ENCODE peak calls at places on chromosomes 13 and 19, in nine cellular contexts. Z is brain microvascular endothelial cell, X is Peyer's patch, C is HCT116, E is uterus, Q is aorta, R is adipocyte, U is GM23338, N is neural progenitor cell. D is an unnamed sample.

GRCh38 chr19:54147676-54148075 is 10.1 kb downstream of the CNOT3 start:
- DNase-seq in E (peak; percentile 64), C (no peak), U (no peak), N (no peak), X (no peak), R (no peak), Z (no peak), Q (no peak), D (no peak)

GRCh38 chr19:10753305-10753704 is 35.4 kb downstream of the DNM2 start:
- DNase-seq in X (no peak), E (no peak), N (no peak), R (no peak), C (no peak), Q (no peak), Z (no peak), U (no peak), D (no peak)

GRCh38 chr13:20381401-20381800 is 144.3 kb downstream of the CRYL1 start:
- DNase-seq in Z (no peak), U (no peak), E (no peak), R (no peak), X (no peak), Q (no peak), C (no peak), N (no peak), D (no peak)

GRCh38 chr13:101572456-101572855 is 120.0 kb downstream of the ITGBL1 start:
- DNase-seq in X (no peak), E (no peak), C (no peak), R (no peak), U (no peak), Z (peak; percentile 21), N (no peak), Q (no peak), D (no peak)

GRCh38 chr13:28181413-28181812 is 43.1 kb downstream of the PAN3 start:
- DNase-seq in Z (peak; percentile 66), Q (no peak), U (no peak), X (no peak), E (no peak), N (no peak), C (peak; percentile 10), R (peak; percentile 43), D (no peak)

GRCh38 chr19:49657493-49658138 is 8.0 kb downstream of the IRF3 start:
- DNase-seq in C (no peak), E (no peak), U (no peak), N (no peak), Q (no peak), X (no peak), Z (no peak), R (no peak), D (no peak)

GRCh38 chr19:48874309-48875135 is 2.3 kb downstream of the PPP1R15A start:
- DNase-seq in U (no peak), R (peak; percentile 60), N (peak; percentile 1), E (peak; percentile 49), C (no peak), Z (peak; percentile 51), X (peak; percentile 37), Q (no peak), D (peak; percentile 56)

GRCh38 chr19:6226444-6227155 is 53.2 kb downstream of the MLLT1 start:
- DNase-seq in Q (peak; percentile 69), R (no peak), Z (no peak), U (no peak), E (no peak), X (no peak), C (no peak), N (no peak), D (no peak)

GRCh38 chr19:7533925-7534480 is 1.5 kb upstream of the PNPLA6 start:
- DNase-seq in X (peak; percentile 88), Z (peak; percentile 73), E (peak; percentile 89), N (peak; percentile 94), U (peak; percentile 94), R (peak; percentile 95), Q (peak; percentile 96), C (peak; percentile 71), D (peak; percentile 94)

GRCh38 chr19:41997121-41997850 is 3.3 kb upstream of the ATP1A3 start:
- DNase-seq in Q (peak; percentile 82), U (peak; percentile 88), N (peak; percentile 90), X (no peak), E (no peak), Z (peak; percentile 16), C (no peak), R (peak; percentile 80), D (peak; percentile 38)

GRCh38 chr13:87666826-87667225 is 4.3 kb upstream of the SLITRK5 start:
- DNase-seq in N (no peak), X (no peak), C (no peak), Z (no peak), R (no peak), U (no peak), Q (no peak), E (no peak), D (no peak)

GRCh38 chr13:76522083-76522755 is 364.0 kb downstream of the KCTD12 start:
- DNase-seq in N (no peak), U (peak; percentile 49), R (peak; percentile 51), X (no peak), Q (peak; percentile 37), Z (peak; percentile 9), C (no peak), E (no peak), D (no peak)

GRCh38 chr13:73194310-73194709 is 135.5 kb downstream of the KLF5 start:
- DNase-seq in Q (no peak), N (no peak), R (no peak), C (no peak), X (no peak), Z (no peak), E (no peak), U (no peak), D (no peak)

GRCh38 chr13:29996316-29996715 is 145.9 kb upstream of the UBL3 start:
- DNase-seq in N (no peak), C (no peak), Q (no peak), R (no peak), X (no peak), Z (no peak), U (no peak), E (no peak), D (no peak)

GRCh38 chr13:34863360-34864135 is 78.5 kb upstream of the NBEA start:
- DNase-seq in U (no peak), C (peak; percentile 68), N (no peak), Z (peak; percentile 82), Q (no peak), R (peak; percentile 92), E (no peak), X (no peak), D (peak; percentile 8)

GRCh38 chr19:39617745-39618144 is 15.4 kb downstream of the LGALS13 start:
- DNase-seq in Q (no peak), N (no peak), C (no peak), R (no peak), U (no peak), E (no peak), Z (no peak), X (no peak), D (no peak)

GRCh38 chr13:98847780-98848179 is 95.3 kb upstream of the SLC15A1 start:
- DNase-seq in N (peak; percentile 55), E (no peak), Q (no peak), C (no peak), Z (no peak), X (no peak), R (no peak), U (peak; percentile 69), D (no peak)

GRCh38 chr13:35704331-35704730 is 227.8 kb upstream of the MAB21L1 start:
- DNase-seq in C (no peak), X (no peak), E (no peak), U (no peak), Q (no peak), Z (no peak), N (no peak), R (no peak), D (no peak)

GRCh38 chr19:28063702-28064101 is 1149.2 kb downstream of the UQCRFS1 start:
- DNase-seq in C (no peak), N (no peak), Z (no peak), Q (no peak), R (no peak), X (no peak), E (no peak), U (no peak), D (no peak)

GRCh38 chr13:76455960-76456359 is 430.2 kb downstream of the KCTD12 start:
- DNase-seq in Q (no peak), C (no peak), Z (peak; percentile 14), R (peak; percentile 55), U (no peak), X (no peak), N (no peak), E (no peak), D (no peak)

GRCh38 chr19:49436381-49437017 is 4.8 kb downstream of the SLC17A7 start:
- DNase-seq in Q (no peak), N (peak; percentile 91), E (no peak), C (no peak), R (no peak), X (peak; percentile 39), Z (no peak), U (peak; percentile 99), D (no peak)

GRCh38 chr19:47644743-47645499 is 36.0 kb downstream of the BICRA start:
- DNase-seq in N (no peak), Z (no peak), X (no peak), R (peak; percentile 37), Q (no peak), E (no peak), C (no peak), U (no peak), D (no peak)

DNA sequence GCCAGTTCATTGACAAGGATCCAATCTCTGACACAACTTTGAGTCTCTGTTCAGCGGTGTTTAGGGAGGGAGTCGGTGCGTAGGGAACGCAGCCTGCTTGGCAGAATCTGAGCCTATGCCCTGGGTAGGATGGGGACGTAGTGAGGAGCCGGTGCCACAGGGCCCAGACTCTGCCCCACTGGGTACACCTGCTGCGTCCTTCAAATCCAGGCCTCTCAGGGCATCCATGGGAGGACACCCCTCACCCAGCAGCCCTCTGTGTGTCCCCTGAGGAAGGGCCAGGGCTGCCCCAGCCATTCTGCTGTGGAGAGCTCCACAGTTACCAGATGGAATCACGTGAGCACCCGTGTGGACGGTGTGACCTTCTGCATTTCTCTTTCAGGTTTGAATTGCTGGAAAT is 133.2 kb upstream of the MCF2L start:
- DNase-seq in X (no peak), N (no peak), U (no peak), E (no peak), Q (peak; percentile 73), Z (no peak), C (no peak), R (no peak), D (no peak)
- H3K4me3 ChIP-seq in X (no peak overlapping the region), N (no peak overlapping the region), U (no peak overlapping the region), E (no peak overlapping the region), Q (no peak overlapping the region), Z (no peak overlapping the region), C (no peak overlapping the region), R (no peak overlapping the region), D (no peak overlapping the region)

GRCh38 chr19:12526542-12526941 is 24.7 kb downstream of the ZNF564 start:
- DNase-seq in U (no peak), C (no peak), R (no peak), X (no peak), Z (no peak), N (no peak), Q (no peak), E (no peak), D (no peak)
- H3K4me3 ChIP-seq in U (peak overlapping the region; percentile 34), C (no peak overlapping the region), R (peak overlapping the region; percentile 74), X (no peak overlapping the region), Z (no peak overlapping the region), N (peak overlapping the region; percentile 15), Q (peak overlapping the region; percentile 3), E (no peak overlapping the region), D (no peak overlapping the region)

GRCh38 chr19:18515959-18516358 is 5.9 kb downstream of the ELL start:
- DNase-seq in R (no peak), N (no peak), X (no peak), U (no peak), Z (no peak), Q (no peak), E (no peak), C (no peak), D (no peak)
- H3K4me3 ChIP-seq in R (no peak overlapping the region), N (no peak overlapping the region), X (no peak overlapping the region), U (no peak overlapping the region), Z (no peak overlapping the region), Q (no peak overlapping the region), E (no peak overlapping the region), C (no peak overlapping the region), D (no peak overlapping the region)

GRCh38 chr19:12769689-12770088 is 5.7 kb downstream of the HOOK2 start:
- DNase-seq in E (no peak), X (peak; percentile 64), N (peak; percentile 92), Q (no peak), Z (no peak), R (no peak), C (no peak), U (peak; percentile 94), D (no peak)
- H3K4me3 ChIP-seq in E (no peak overlapping the region), X (no peak overlapping the region), N (peak overlapping the region; percentile 19), Q (no peak overlapping the region), Z (no peak overlapping the region), R (no peak overlapping the region), C (no peak overlapping the region), U (peak overlapping the region; percentile 43), D (no peak overlapping the region)

D was measured in adrenal gland.